ENCODE peak calls at places on chromosomes 3 and 15, in six cellular contexts. A is K562, G is HepG2, H is GM12878, J is SK-N-SH, I is H1. K is an unnamed sample.

GRCh38 chr3:130088061-130088460 is 6.4 kb downstream of the ALG1L2 start:
- DNase-seq in A (no peak), G (no peak), H (no peak), J (no peak), I (no peak), K (no peak)

GRCh38 chr3:143881102-143881501 is 32.8 kb upstream of the SLC9A9 start:
- DNase-seq in A (no peak), G (no peak), H (no peak), J (no peak), I (no peak), K (no peak)

GRCh38 chr15:74269362-74270035 is 33.4 kb downstream of the CCDC33 start:
- DNase-seq in A (no peak), G (no peak), H (no peak), J (no peak), I (no peak), K (no peak)

GRCh38 chr15:70160267-70160666 is 62.5 kb upstream of the TLE3 start:
- DNase-seq in A (no peak), G (no peak), H (no peak), J (no peak), I (no peak), K (no peak)

GRCh38 chr3:129226374-129226773 is 23.0 kb upstream of the COPG1 start:
- DNase-seq in A (peak), G (no peak), H (no peak), J (peak), I (no peak), K (peak)

GRCh38 chr15:85800460-85801123 is 5.9 kb upstream of the KLHL25 start:
- DNase-seq in A (no peak), G (peak), H (no peak), J (no peak), I (no peak), K (no peak)

GRCh38 chr3:51966016-51966415 is 1.2 kb downstream of the PCBP4 start:
- DNase-seq in A (no peak), G (no peak), H (no peak), J (no peak), I (no peak), K (no peak)

GRCh38 chr15:60392601-60392985 is 5.2 kb downstream of the ANXA2 start:
- DNase-seq in A (peak), G (peak), H (no peak), J (no peak), I (no peak), K (no peak)

GRCh38 chr15:64286473-64286872 is 69.5 kb downstream of the CSNK1G1 start:
- DNase-seq in A (no peak), G (no peak), H (no peak), J (peak), I (no peak), K (no peak)

GRCh38 chr3:10344147-10344943 is 23.4 kb upstream of the SEC13 start:
- DNase-seq in A (peak), G (no peak), H (no peak), J (peak), I (peak), K (peak)

GRCh38 chr3:107130089-107130700 is 247.0 kb upstream of the CCDC54 start:
- DNase-seq in A (no peak), G (no peak), H (no peak), J (no peak), I (no peak), K (no peak)

GRCh38 chr15:53536479-53537120 is 222.9 kb downstream of the WDR72 start:
- DNase-seq in A (no peak), G (peak), H (no peak), J (no peak), I (no peak), K (no peak)

GRCh38 chr3:24316887-24317383 is 177.7 kb downstream of the THRB start:
- DNase-seq in A (no peak), G (peak), H (no peak), J (no peak), I (no peak), K (no peak)

GRCh38 chr3:126837773-126838172 is 133.7 kb downstream of the CHCHD6 start:
- DNase-seq in A (no peak), G (no peak), H (no peak), J (no peak), I (no peak), K (no peak)

GRCh38 chr3:133376805-133377204 is 23.1 kb upstream of the BFSP2 start:
- DNase-seq in A (peak), G (no peak), H (no peak), J (no peak), I (no peak), K (no peak)

GRCh38 chr3:146830231-146830630 is 225.1 kb upstream of the PLSCR5 start:
- DNase-seq in A (no peak), G (no peak), H (no peak), J (no peak), I (no peak), K (no peak)

GRCh38 chr3:133469140-133469731 is 69.4 kb downstream of the BFSP2 start:
- DNase-seq in A (no peak), G (peak), H (no peak), J (no peak), I (no peak), K (no peak)

GRCh38 chr3:100269410-100270217 is 8.8 kb downstream of the TBC1D23 start:
- DNase-seq in A (no peak), G (no peak), H (no peak), J (no peak), I (no peak), K (no peak)

GRCh38 chr15:70761931-70762468 is 1.4 kb downstream of the UACA start:
- DNase-seq in A (no peak), G (no peak), H (no peak), J (no peak), I (no peak), K (no peak)

GRCh38 chr3:99108508-99108907 is 207.0 kb upstream of the DCBLD2 start:
- DNase-seq in A (no peak), G (no peak), H (no peak), J (no peak), I (no peak), K (no peak)

GRCh38 chr15:40093224-40093842 is 15.3 kb downstream of the BMF start:
- DNase-seq in A (no peak), G (no peak), H (no peak), J (no peak), I (no peak), K (no peak)

GRCh38 chr15:25971053-25971452 is 107.9 kb upstream of the ATP10A start:
- DNase-seq in A (no peak), G (no peak), H (no peak), J (no peak), I (no peak), K (no peak)

GRCh38 chr3:115518100-115518852 is 105.0 kb upstream of the GAP43 start:
- DNase-seq in A (no peak), G (no peak), H (no peak), J (peak), I (no peak), K (no peak)

GRCh38 chr3:48186993-48187578 is 1.1 kb downstream of the CDC25A start:
- DNase-seq in A (no peak), G (no peak), H (no peak), J (no peak), I (no peak), K (peak)

GRCh38 chr3:51538115-51538458 is 432 bp upstream of the RAD54L2 start:
- DNase-seq in A (no peak), G (no peak), H (no peak), J (no peak), I (no peak), K (no peak)

GRCh38 chr3:57184516-57184915 is 15.3 kb downstream of the HESX1 start:
- DNase-seq in A (no peak), G (no peak), H (no peak), J (peak), I (no peak), K (no peak)

GRCh38 chr3:126481808-126482502 is 6.3 kb upstream of the ZXDC start:
- DNase-seq in A (no peak), G (peak), H (no peak), J (peak), I (no peak), K (no peak)

GRCh38 chr15:44713006-44713966 is 2.0 kb downstream of the B2M start:
- DNase-seq in A (peak), G (peak), H (no peak), J (peak), I (no peak), K (no peak)

GRCh38 chr3:73513260-73513659 is 111.5 kb downstream of the PDZRN3 start:
- DNase-seq in A (no peak), G (peak), H (no peak), J (no peak), I (no peak), K (no peak)
- TF ChIP-seq GABPA in A (no peak), G (no peak), H (no peak), J (no peak), I (no peak), K (no peak)

GRCh38 chr15:68814596-68814995 is 6.1 kb downstream of the ANP32A start:
- DNase-seq in A (peak), G (no peak), H (no peak), J (no peak), I (no peak), K (no peak)

GRCh38 chr15:68817304-68818087 is 3.2 kb downstream of the ANP32A start:
- DNase-seq in A (peak), G (peak), H (no peak), J (peak), I (peak), K (peak)

GRCh38 chr15:68816795-68817303 is 3.8 kb downstream of the ANP32A start:
- DNase-seq in A (peak), G (peak), H (no peak), J (no peak), I (peak), K (no peak)

GRCh38 chr15:68815598-68815997 is 5.1 kb downstream of the ANP32A start:
- DNase-seq in A (no peak), G (no peak), H (no peak), J (no peak), I (no peak), K (peak)

GRCh38 chr15:68816158-68816557 is 4.5 kb downstream of the ANP32A start:
- DNase-seq in A (no peak), G (no peak), H (no peak), J (no peak), I (no peak), K (no peak)
- H3K4me3 ChIP-seq in A (peak), G (peak), H (peak), J (no peak), I (peak), K (peak)

GRCh38 chr3:43253294-43253693 is 33.0 kb upstream of the SNRK start:
- DNase-seq in A (no peak), G (no peak), H (no peak), J (no peak), I (no peak), K (no peak)

GRCh38 chr3:43256714-43257461 is 29.5 kb upstream of the SNRK start:
- DNase-seq in A (no peak), G (no peak), H (no peak), J (no peak), I (no peak), K (peak)

GRCh38 chr3:43257850-43258249 is 28.5 kb upstream of the SNRK start:
- DNase-seq in A (no peak), G (no peak), H (no peak), J (no peak), I (no peak), K (no peak)

GRCh38 chr3:43254125-43254524 is 32.2 kb upstream of the SNRK start:
- DNase-seq in A (peak), G (no peak), H (no peak), J (no peak), I (no peak), K (no peak)

GRCh38 chr3:43255675-43256074 is 30.7 kb upstream of the SNRK start:
- DNase-seq in A (no peak), G (no peak), H (no peak), J (no peak), I (no peak), K (peak)
- TF ChIP-seq GABPA in A (no peak), G (no peak), H (no peak), J (no peak), I (no peak), K (no peak)

DNA sequence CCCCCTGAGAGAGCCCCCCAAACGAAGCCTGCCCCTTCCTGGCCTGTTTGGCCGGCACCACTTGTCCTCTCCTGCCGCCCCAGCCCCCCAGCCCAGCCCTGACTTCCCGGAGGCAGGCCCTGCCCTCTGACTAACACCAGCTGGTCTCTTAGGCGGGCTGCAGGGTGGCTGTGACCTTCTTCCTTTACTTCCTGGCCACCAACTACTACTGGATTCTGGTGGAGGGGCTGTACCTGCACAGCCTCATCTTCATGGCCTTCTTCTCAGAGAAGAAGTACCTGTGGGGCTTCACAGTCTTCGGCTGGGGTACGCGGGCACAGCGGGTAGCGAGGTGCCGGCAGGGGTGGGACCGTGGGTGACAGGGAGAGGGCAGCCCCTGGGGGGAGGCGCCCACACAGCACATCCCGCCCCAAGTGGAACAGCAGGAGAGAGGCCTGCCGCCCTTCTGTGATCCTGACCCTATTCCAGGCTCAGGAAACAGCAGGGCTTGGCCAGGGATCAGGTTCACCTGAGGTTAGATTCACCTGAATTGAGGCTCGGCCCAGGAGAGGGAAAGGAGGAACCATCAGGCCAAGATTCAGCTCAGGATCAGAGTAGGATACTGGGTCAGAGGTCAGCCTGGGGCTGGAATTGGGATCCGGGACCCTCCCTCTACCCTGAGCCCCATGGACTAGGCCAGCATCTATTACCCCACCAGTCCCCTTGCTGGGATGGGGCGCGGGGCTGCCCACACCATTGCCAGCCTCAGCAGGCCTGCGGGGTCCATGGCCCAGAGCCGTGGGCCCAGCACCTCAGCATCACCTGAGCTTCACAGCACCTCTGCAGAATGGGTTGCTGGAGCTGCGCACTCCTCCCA is 21.9 kb downstream of the PTH1R start:
- DNase-seq in A (no peak), G (no peak), H (no peak), J (no peak), I (no peak), K (no peak)
- H3K4me3 ChIP-seq in A (no peak), G (no peak), H (no peak), J (no peak), I (no peak), K (no peak)

GRCh38 chr3:36494461-36495109 is 114.3 kb downstream of the STAC start:
- DNase-seq in A (no peak), G (no peak), H (no peak), J (peak), I (no peak), K (peak)
- TF ChIP-seq GABPA in A (no peak), G (no peak), H (no peak), J (no peak), I (no peak), K (no peak)

GRCh38 chr3:61847784-61848462 is 286.6 kb downstream of the PTPRG start:
- DNase-seq in A (no peak), G (peak), H (no peak), J (no peak), I (no peak), K (no peak)
- H3K4me3 ChIP-seq in A (no peak), G (no peak), H (no peak), J (no peak), I (no peak), K (no peak)

GRCh38 chr3:184603156-184604030 is 41.8 kb downstream of the EPHB3 start:
- DNase-seq in A (no peak), G (no peak), H (no peak), J (no peak), I (no peak), K (no peak)
- TF ChIP-seq GABPA in A (no peak), G (no peak), H (no peak), J (no peak), I (no peak), K (no peak)

GRCh38 chr3:156676467-156677119 is 2.2 kb downstream of the TIPARP start:
- DNase-seq in A (no peak), G (no peak), H (no peak), J (no peak), I (no peak), K (peak)

GRCh38 chr3:156680243-156680930 is 6.0 kb downstream of the TIPARP start:
- DNase-seq in A (no peak), G (no peak), H (no peak), J (no peak), I (no peak), K (no peak)

GRCh38 chr3:156677120-156677479 is 2.7 kb downstream of the TIPARP start:
- DNase-seq in A (no peak), G (no peak), H (no peak), J (no peak), I (no peak), K (no peak)

GRCh38 chr3:156677536-156677935 is 3.1 kb downstream of the TIPARP start:
- DNase-seq in A (no peak), G (no peak), H (no peak), J (no peak), I (no peak), K (no peak)

GRCh38 chr3:156678216-156678615 is 3.8 kb downstream of the TIPARP start:
- DNase-seq in A (no peak), G (no peak), H (no peak), J (no peak), I (no peak), K (no peak)
- H3K4me3 ChIP-seq in A (no peak), G (no peak), H (peak), J (no peak), I (no peak), K (no peak)

DNA sequence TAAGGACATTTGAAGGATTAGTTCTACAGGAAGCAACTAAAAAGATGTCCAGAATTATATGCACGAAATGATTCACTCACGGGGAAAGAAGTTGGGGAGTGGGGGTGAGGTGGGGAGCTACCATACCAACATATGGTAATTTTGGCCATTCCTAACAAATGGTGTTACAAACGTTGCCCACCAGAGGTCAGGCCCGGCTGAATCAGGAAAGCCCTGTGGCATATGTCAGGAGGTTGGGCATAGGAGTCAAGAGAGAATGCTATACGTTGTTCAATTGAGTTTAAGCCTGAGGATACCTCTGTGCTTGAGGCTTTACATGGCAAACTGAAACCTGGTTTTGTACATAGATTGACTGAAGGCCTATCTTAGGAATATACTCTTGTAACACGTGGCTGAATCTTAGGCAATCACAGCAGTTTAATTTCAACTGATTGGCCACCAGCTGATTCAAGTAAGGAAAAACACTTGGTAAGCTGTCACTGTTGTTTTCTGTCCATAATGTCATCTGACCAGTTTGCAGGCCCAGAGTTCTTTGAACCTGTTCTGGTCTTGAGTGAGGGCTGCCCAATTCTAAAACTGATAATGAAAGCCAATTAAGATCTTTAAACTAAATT is 23.4 kb upstream of the SLC2A2 start:
- DNase-seq in A (peak), G (peak), H (peak), J (peak), I (peak), K (no peak)
- TF ChIP-seq GABPA in A (no peak), G (no peak), H (no peak), J (no peak), I (no peak), K (no peak)

GRCh38 chr3:60403866-60404265 is 847.4 kb downstream of the FHIT start:
- DNase-seq in A (no peak), G (no peak), H (no peak), J (no peak), I (no peak), K (no peak)
- H3K4me3 ChIP-seq in A (no peak), G (no peak), H (no peak), J (no peak), I (no peak), K (no peak)